ENCODE peak calls at places on chromosomes 5 and 9, in five cellular contexts. One of them, this sample, is unnamed. For H3K27me3, the result is how much of the 10 kb centered on the place peaks cover.

GRCh38 chr9:77848428-77848827 is 183.2 kb downstream of the GNAQ start:
- DNase-seq in body of pancreas: no peak
- DNase-seq in aorta: no peak
- DNase-seq in sigmoid colon: no peak
- DNase-seq in PC-9: no peak
- DNase-seq in this sample: no peak

GRCh38 chr9:124897570-124898460 is 35.9 kb downstream of the ARPC5L start:
- DNase-seq in body of pancreas: no peak
- DNase-seq in aorta: no peak
- DNase-seq in sigmoid colon: no peak
- DNase-seq in PC-9: no peak
- DNase-seq in this sample: peak

GRCh38 chr5:32129074-32129598 is 45.0 kb downstream of the GOLPH3 start:
- DNase-seq in body of pancreas: no peak
- DNase-seq in aorta: no peak
- DNase-seq in sigmoid colon: no peak
- DNase-seq in PC-9: no peak
- DNase-seq in this sample: no peak

GRCh38 chr5:133290669-133291235 is 238.9 kb downstream of the HSPA4 start:
- DNase-seq in body of pancreas: no peak
- DNase-seq in aorta: no peak
- DNase-seq in sigmoid colon: no peak
- DNase-seq in PC-9: no peak
- DNase-seq in this sample: no peak

GRCh38 chr5:65338606-65339151 is 143.0 kb downstream of the ADAMTS6 start:
- DNase-seq in body of pancreas: no peak
- DNase-seq in aorta: no peak
- DNase-seq in sigmoid colon: no peak
- DNase-seq in PC-9: no peak
- DNase-seq in this sample: no peak

GRCh38 chr5:39759696-39760095 is 334.9 kb upstream of the DAB2 start:
- DNase-seq in body of pancreas: no peak
- DNase-seq in aorta: no peak
- DNase-seq in sigmoid colon: no peak
- DNase-seq in PC-9: no peak
- DNase-seq in this sample: no peak

GRCh38 chr9:81814794-81815464 is 113.3 kb upstream of the SPATA31D4 start:
- DNase-seq in body of pancreas: no peak
- DNase-seq in aorta: no peak
- DNase-seq in sigmoid colon: no peak
- DNase-seq in PC-9: peak
- DNase-seq in this sample: peak

GRCh38 chr9:12705738-12706391 is 12.7 kb downstream of the TYRP1 start:
- DNase-seq in body of pancreas: no peak
- DNase-seq in aorta: no peak
- DNase-seq in sigmoid colon: no peak
- DNase-seq in PC-9: no peak
- DNase-seq in this sample: no peak

GRCh38 chr5:154962494-154962893 is 21.6 kb downstream of the MRPL22 start:
- DNase-seq in body of pancreas: no peak
- DNase-seq in aorta: no peak
- DNase-seq in sigmoid colon: no peak
- DNase-seq in PC-9: peak
- DNase-seq in this sample: no peak

GRCh38 chr9:91306261-91306660 is 55.5 kb downstream of the AUH start:
- DNase-seq in body of pancreas: no peak
- DNase-seq in aorta: no peak
- DNase-seq in sigmoid colon: no peak
- DNase-seq in PC-9: no peak
- DNase-seq in this sample: no peak

GRCh38 chr9:37653385-37653784 is 2.6 kb downstream of the FRMPD1 start:
- DNase-seq in body of pancreas: no peak
- DNase-seq in aorta: no peak
- DNase-seq in sigmoid colon: no peak
- DNase-seq in PC-9: no peak
- DNase-seq in this sample: no peak

GRCh38 chr9:37650873-37651768 is at the start of gene FRMPD1:
- DNase-seq in body of pancreas: peak
- DNase-seq in aorta: peak
- DNase-seq in sigmoid colon: peak
- DNase-seq in PC-9: no peak
- DNase-seq in this sample: peak

GRCh38 chr9:37645903-37646506 is 4.7 kb upstream of the FRMPD1 start:
- DNase-seq in body of pancreas: no peak
- DNase-seq in aorta: no peak
- DNase-seq in sigmoid colon: no peak
- DNase-seq in PC-9: no peak
- DNase-seq in this sample: no peak

GRCh38 chr9:37650299-37650872 is 368 bp upstream of the FRMPD1 start:
- DNase-seq in body of pancreas: no peak
- DNase-seq in aorta: no peak
- DNase-seq in sigmoid colon: no peak
- DNase-seq in PC-9: no peak
- DNase-seq in this sample: no peak
- H3K4me3 ChIP-seq in body of pancreas: no peak
- H3K4me3 ChIP-seq in aorta: peak
- H3K4me3 ChIP-seq in sigmoid colon: peak
- H3K4me3 ChIP-seq in PC-9: no peak
- H3K4me3 ChIP-seq in this sample: peak

DNA sequence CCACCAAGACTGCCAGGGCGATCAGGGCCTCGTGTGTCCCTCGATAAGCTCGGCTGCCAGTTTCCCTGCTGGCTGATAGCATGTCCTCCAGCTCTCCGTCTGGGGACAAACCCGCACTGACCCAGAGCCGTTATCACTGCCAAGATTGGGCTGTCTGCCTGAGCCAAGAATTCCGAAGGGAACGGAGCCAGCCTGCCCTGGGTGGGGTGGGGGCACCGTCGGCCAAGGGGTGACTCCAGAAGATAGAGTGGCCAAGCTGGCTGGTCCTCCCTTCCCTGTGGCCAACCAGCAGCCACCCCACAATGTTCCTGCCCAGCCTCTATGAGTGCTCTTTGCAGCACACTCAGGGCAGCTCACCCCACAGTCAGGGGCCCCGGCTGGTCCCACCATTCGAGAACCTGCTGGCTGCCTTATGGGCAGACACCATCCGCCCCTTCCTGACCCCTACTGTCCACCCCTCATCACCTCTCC is 29.4 kb downstream of the HRH2 start:
- DNase-seq in body of pancreas: peak
- DNase-seq in aorta: peak
- DNase-seq in sigmoid colon: peak
- DNase-seq in PC-9: no peak
- DNase-seq in this sample: peak
- H3K27ac ChIP-seq in body of pancreas: no peak
- H3K27ac ChIP-seq in aorta: no peak
- H3K27ac ChIP-seq in sigmoid colon: no peak
- H3K27ac ChIP-seq in PC-9: no peak
- H3K27ac ChIP-seq in this sample: no peak

GRCh38 chr9:132241483-132241839 is 79.6 kb downstream of the NTNG2 start:
- DNase-seq in body of pancreas: no peak
- DNase-seq in aorta: no peak
- DNase-seq in sigmoid colon: no peak
- DNase-seq in PC-9: no peak
- DNase-seq in this sample: no peak

GRCh38 chr9:132244582-132245455 is 83.0 kb downstream of the NTNG2 start:
- DNase-seq in body of pancreas: peak
- DNase-seq in aorta: peak
- DNase-seq in sigmoid colon: no peak
- DNase-seq in PC-9: no peak
- DNase-seq in this sample: no peak

GRCh38 chr9:132241840-132242620 is 80.2 kb downstream of the NTNG2 start:
- DNase-seq in body of pancreas: peak
- DNase-seq in aorta: peak
- DNase-seq in sigmoid colon: no peak
- DNase-seq in PC-9: no peak
- DNase-seq in this sample: peak

GRCh38 chr9:132242621-132243155 is 80.8 kb downstream of the NTNG2 start:
- DNase-seq in body of pancreas: peak
- DNase-seq in aorta: no peak
- DNase-seq in sigmoid colon: no peak
- DNase-seq in PC-9: no peak
- DNase-seq in this sample: no peak

DNA sequence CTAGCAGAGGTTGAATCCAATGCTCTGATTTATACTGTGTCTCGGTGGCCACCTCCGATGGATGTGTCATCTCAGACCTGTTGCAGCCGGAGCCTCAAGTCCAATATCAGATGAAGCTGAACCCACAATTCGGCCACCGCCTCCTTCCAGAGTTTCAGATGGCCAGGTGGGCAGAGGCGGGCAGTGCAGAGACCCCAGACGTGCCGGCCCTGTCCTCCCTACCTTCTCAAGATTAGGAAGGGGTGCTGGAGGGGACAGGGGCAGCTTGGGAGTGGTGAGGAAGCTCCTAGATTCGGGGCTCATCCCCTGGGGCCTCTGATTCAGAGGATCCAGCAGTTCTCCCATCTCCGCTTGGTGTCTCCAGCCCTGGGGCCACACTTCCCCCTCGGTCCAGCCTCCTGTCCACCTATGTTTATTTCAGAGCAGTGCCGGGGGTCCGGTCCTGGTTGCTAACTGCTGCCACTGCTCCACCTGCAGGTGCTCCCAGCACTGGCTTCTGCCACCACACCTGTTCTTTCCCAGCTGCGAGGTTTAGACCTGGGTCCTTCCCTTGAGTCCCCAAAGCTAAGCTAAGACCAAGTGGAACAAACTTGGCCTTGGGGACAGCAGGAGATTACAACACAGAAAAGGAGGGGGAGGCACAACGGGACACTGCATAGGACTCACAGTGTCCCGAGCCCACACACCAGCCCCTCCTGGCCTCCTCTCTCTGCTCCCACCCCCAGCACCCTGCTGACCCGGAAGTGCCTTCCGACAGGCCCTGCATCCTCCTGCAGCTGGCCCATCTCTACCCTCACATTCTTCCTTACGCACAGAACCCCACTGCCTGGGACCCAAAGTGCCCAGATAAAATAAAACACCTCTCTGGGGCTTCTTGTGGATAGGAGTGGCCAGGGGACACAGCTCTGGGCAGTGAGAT is 81.6 kb downstream of the NTNG2 start:
- DNase-seq in body of pancreas: peak
- DNase-seq in aorta: no peak
- DNase-seq in sigmoid colon: no peak
- DNase-seq in PC-9: no peak
- DNase-seq in this sample: no peak
- H3K27me3 ChIP-seq in body of pancreas: under half
- H3K27me3 ChIP-seq in aorta: under half
- H3K27me3 ChIP-seq in sigmoid colon: under half
- H3K27me3 ChIP-seq in PC-9: under half
- H3K27me3 ChIP-seq in this sample: under half

GRCh38 chr5:181161534-181162175 is 14.3 kb downstream of the OR2V2 start:
- DNase-seq in body of pancreas: no peak
- DNase-seq in aorta: no peak
- DNase-seq in sigmoid colon: no peak
- DNase-seq in PC-9: no peak
- DNase-seq in this sample: no peak
- H3K4me3 ChIP-seq in body of pancreas: no peak
- H3K4me3 ChIP-seq in aorta: no peak
- H3K4me3 ChIP-seq in sigmoid colon: no peak
- H3K4me3 ChIP-seq in PC-9: peak
- H3K4me3 ChIP-seq in this sample: no peak

GRCh38 chr9:109403116-109403515 is 82.3 kb upstream of the EPB41L4B start:
- DNase-seq in body of pancreas: no peak
- DNase-seq in aorta: no peak
- DNase-seq in sigmoid colon: no peak
- DNase-seq in PC-9: peak
- DNase-seq in this sample: no peak

GRCh38 chr9:109399258-109399767 is 78.5 kb upstream of the EPB41L4B start:
- DNase-seq in body of pancreas: no peak
- DNase-seq in aorta: no peak
- DNase-seq in sigmoid colon: no peak
- DNase-seq in PC-9: no peak
- DNase-seq in this sample: no peak

GRCh38 chr9:109401990-109402318 is 81.1 kb upstream of the EPB41L4B start:
- DNase-seq in body of pancreas: no peak
- DNase-seq in aorta: no peak
- DNase-seq in sigmoid colon: no peak
- DNase-seq in PC-9: no peak
- DNase-seq in this sample: no peak

GRCh38 chr9:109403766-109404320 is 83.0 kb upstream of the EPB41L4B start:
- DNase-seq in body of pancreas: no peak
- DNase-seq in aorta: no peak
- DNase-seq in sigmoid colon: no peak
- DNase-seq in PC-9: no peak
- DNase-seq in this sample: no peak

GRCh38 chr9:109401169-109401989 is 80.5 kb upstream of the EPB41L4B start:
- DNase-seq in body of pancreas: peak
- DNase-seq in aorta: no peak
- DNase-seq in sigmoid colon: no peak
- DNase-seq in PC-9: peak
- DNase-seq in this sample: peak
- H3K27ac ChIP-seq in body of pancreas: no peak
- H3K27ac ChIP-seq in aorta: no peak
- H3K27ac ChIP-seq in sigmoid colon: no peak
- H3K27ac ChIP-seq in PC-9: no peak
- H3K27ac ChIP-seq in this sample: no peak

GRCh38 chr5:1393571-1394501 is 48.9 kb upstream of the CLPTM1L start:
- DNase-seq in body of pancreas: no peak
- DNase-seq in aorta: no peak
- DNase-seq in sigmoid colon: no peak
- DNase-seq in PC-9: no peak
- DNase-seq in this sample: no peak
- H3K27me3 ChIP-seq in body of pancreas: under half
- H3K27me3 ChIP-seq in aorta: under half
- H3K27me3 ChIP-seq in sigmoid colon: half or more
- H3K27me3 ChIP-seq in PC-9: half or more
- H3K27me3 ChIP-seq in this sample: under half

GRCh38 chr5:157182143-157182757 is 1.6 kb downstream of the ITK start:
- DNase-seq in body of pancreas: no peak
- DNase-seq in aorta: no peak
- DNase-seq in sigmoid colon: no peak
- DNase-seq in PC-9: no peak
- DNase-seq in this sample: no peak
- H3K4me3 ChIP-seq in body of pancreas: no peak
- H3K4me3 ChIP-seq in aorta: no peak
- H3K4me3 ChIP-seq in sigmoid colon: no peak
- H3K4me3 ChIP-seq in PC-9: no peak
- H3K4me3 ChIP-seq in this sample: no peak